ENCODE peak calls at places on chromosomes 11 and 22, in four cellular contexts. One of them, this sample, is unnamed.

GRCh38 chr22:21923163-21923561 is 29.5 kb downstream of the PPM1F start:
- DNase-seq in HCT116: no peak
- DNase-seq in kidney: no peak
- DNase-seq in fibroblast of lung: no peak
- DNase-seq in this sample: no peak

GRCh38 chr11:126874831-126875230 is 125.7 kb downstream of the KIRREL3 start:
- DNase-seq in HCT116: no peak
- DNase-seq in kidney: no peak
- DNase-seq in fibroblast of lung: no peak
- DNase-seq in this sample: no peak

GRCh38 chr11:11279956-11280689 is 72.9 kb downstream of the CSNK2A3 start:
- DNase-seq in HCT116: no peak
- DNase-seq in kidney: no peak
- DNase-seq in fibroblast of lung: peak
- DNase-seq in this sample: no peak

GRCh38 chr11:67441731-67442401 is 1.4 kb downstream of the CORO1B start:
- DNase-seq in HCT116: no peak
- DNase-seq in kidney: peak
- DNase-seq in fibroblast of lung: no peak
- DNase-seq in this sample: no peak

GRCh38 chr11:59865031-59865430 is 1.3 kb downstream of the TCN1 start:
- DNase-seq in HCT116: peak
- DNase-seq in kidney: no peak
- DNase-seq in fibroblast of lung: no peak
- DNase-seq in this sample: no peak

GRCh38 chr11:45543808-45544422 is 121.5 kb downstream of the CHST1 start:
- DNase-seq in HCT116: no peak
- DNase-seq in kidney: no peak
- DNase-seq in fibroblast of lung: peak
- DNase-seq in this sample: no peak

GRCh38 chr11:3609416-3610265 is 32.2 kb downstream of the ART5 start:
- DNase-seq in HCT116: peak
- DNase-seq in kidney: no peak
- DNase-seq in fibroblast of lung: peak
- DNase-seq in this sample: peak

GRCh38 chr11:93904711-93905110 is 54.3 kb upstream of the VSTM5 start:
- DNase-seq in HCT116: no peak
- DNase-seq in kidney: no peak
- DNase-seq in fibroblast of lung: no peak
- DNase-seq in this sample: no peak

GRCh38 chr11:92332986-92333385 is 108.4 kb downstream of the FAT3 start:
- DNase-seq in HCT116: no peak
- DNase-seq in kidney: no peak
- DNase-seq in fibroblast of lung: peak
- DNase-seq in this sample: no peak

GRCh38 chr22:43147821-43148220 is 3.5 kb upstream of the TSPO start:
- DNase-seq in HCT116: no peak
- DNase-seq in kidney: no peak
- DNase-seq in fibroblast of lung: no peak
- DNase-seq in this sample: no peak
- H3K27ac ChIP-seq in HCT116: no peak
- H3K27ac ChIP-seq in kidney: no peak
- H3K27ac ChIP-seq in fibroblast of lung: no peak
- H3K27ac ChIP-seq in this sample: peak

GRCh38 chr11:1573847-1574255 is 1.8 kb upstream of the DUSP8 start:
- DNase-seq in HCT116: peak
- DNase-seq in kidney: no peak
- DNase-seq in fibroblast of lung: no peak
- DNase-seq in this sample: no peak
- H3K9ac ChIP-seq in HCT116: peak
- H3K9ac ChIP-seq in kidney: peak
- H3K9ac ChIP-seq in fibroblast of lung: no peak
- H3K9ac ChIP-seq in this sample: peak

DNA sequence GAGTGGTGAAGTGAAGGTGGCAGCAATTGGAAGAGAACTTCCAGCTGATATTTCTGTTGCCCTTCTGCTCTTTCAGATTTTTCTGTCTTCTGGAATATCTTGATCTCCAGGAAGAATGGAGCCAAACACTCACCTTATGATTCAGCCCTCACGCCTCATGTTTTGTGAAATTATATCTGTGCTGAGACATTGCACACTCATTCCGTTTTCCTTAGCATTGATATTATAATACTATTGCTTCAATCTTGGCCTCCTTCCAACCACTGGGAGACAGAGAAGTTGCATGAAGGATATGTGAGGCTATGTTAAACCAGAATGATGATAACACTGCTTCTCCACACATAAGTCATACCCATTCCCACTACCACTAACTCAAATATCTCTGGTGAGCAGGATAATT is 177.9 kb downstream of the ETS1 start:
- DNase-seq in HCT116: no peak
- DNase-seq in kidney: no peak
- DNase-seq in fibroblast of lung: peak
- DNase-seq in this sample: no peak
- H3K27ac ChIP-seq in HCT116: no peak
- H3K27ac ChIP-seq in kidney: no peak
- H3K27ac ChIP-seq in fibroblast of lung: no peak
- H3K27ac ChIP-seq in this sample: no peak

GRCh38 chr11:56509439-56509838 is 18.3 kb upstream of the OR5M8 start:
- DNase-seq in HCT116: no peak
- DNase-seq in kidney: no peak
- DNase-seq in fibroblast of lung: no peak
- DNase-seq in this sample: peak
- H3K9ac ChIP-seq in HCT116: no peak
- H3K9ac ChIP-seq in kidney: no peak
- H3K9ac ChIP-seq in fibroblast of lung: no peak
- H3K9ac ChIP-seq in this sample: no peak

DNA sequence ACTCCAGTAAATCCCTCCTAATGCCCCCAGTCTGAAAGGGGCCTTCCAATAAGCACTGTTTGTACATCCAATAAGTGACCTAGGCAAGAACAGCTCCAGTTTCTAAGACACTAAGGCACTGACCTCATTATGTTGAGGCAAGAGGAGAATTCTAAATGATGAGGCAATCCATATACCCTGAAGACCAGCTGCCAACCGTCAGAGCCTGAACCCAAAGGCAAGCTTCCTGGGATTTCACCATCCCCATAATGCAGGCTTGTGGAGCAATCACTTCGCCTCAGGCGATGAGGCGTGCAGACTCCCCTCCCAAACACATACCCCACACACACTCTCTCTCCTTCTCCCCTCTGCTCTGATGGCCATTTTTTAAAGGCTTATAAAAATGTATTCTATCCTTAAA is 49.5 kb downstream of the LGR4 start:
- DNase-seq in HCT116: no peak
- DNase-seq in kidney: peak
- DNase-seq in fibroblast of lung: peak
- DNase-seq in this sample: peak
- H3K27ac ChIP-seq in HCT116: no peak
- H3K27ac ChIP-seq in kidney: no peak
- H3K27ac ChIP-seq in fibroblast of lung: no peak
- H3K27ac ChIP-seq in this sample: no peak

GRCh38 chr11:22779850-22780249 is 49.8 kb downstream of the SVIP start:
- DNase-seq in HCT116: no peak
- DNase-seq in kidney: no peak
- DNase-seq in fibroblast of lung: no peak
- DNase-seq in this sample: no peak

GRCh38 chr11:22780914-22781593 is 48.5 kb downstream of the SVIP start:
- DNase-seq in HCT116: no peak
- DNase-seq in kidney: no peak
- DNase-seq in fibroblast of lung: no peak
- DNase-seq in this sample: no peak

GRCh38 chr11:22774716-22775115 is 54.9 kb downstream of the SVIP start:
- DNase-seq in HCT116: no peak
- DNase-seq in kidney: no peak
- DNase-seq in fibroblast of lung: no peak
- DNase-seq in this sample: no peak

GRCh38 chr11:22778642-22779041 is 51.0 kb downstream of the SVIP start:
- DNase-seq in HCT116: no peak
- DNase-seq in kidney: no peak
- DNase-seq in fibroblast of lung: no peak
- DNase-seq in this sample: no peak

DNA sequence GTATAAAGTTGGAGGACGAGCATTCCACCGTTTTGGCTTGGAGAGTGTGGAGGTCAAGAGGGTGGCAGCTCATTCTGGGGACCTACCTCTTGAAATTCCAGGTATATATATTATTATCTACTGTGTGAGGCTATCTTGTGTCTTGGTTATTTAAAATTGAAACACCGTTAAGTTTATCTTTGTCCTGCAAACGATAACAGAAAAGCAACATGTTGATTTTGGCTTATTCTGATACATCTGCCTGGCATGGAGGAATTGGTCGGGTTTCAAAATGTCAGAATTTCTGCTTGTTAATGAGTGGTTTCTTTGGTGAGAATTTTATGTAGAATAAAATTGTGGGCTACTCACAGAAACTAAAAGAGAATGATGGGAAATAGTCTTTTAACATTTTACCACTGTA is 54.4 kb downstream of the SVIP start:
- DNase-seq in HCT116: no peak
- DNase-seq in kidney: no peak
- DNase-seq in fibroblast of lung: no peak
- DNase-seq in this sample: no peak
- H3K9ac ChIP-seq in HCT116: no peak
- H3K9ac ChIP-seq in kidney: no peak
- H3K9ac ChIP-seq in fibroblast of lung: no peak
- H3K9ac ChIP-seq in this sample: no peak

GRCh38 chr22:32208681-32209080 is 3.8 kb upstream of the RFPL2 start:
- DNase-seq in HCT116: no peak
- DNase-seq in kidney: no peak
- DNase-seq in fibroblast of lung: no peak
- DNase-seq in this sample: no peak
- H3K27ac ChIP-seq in HCT116: no peak
- H3K27ac ChIP-seq in kidney: no peak
- H3K27ac ChIP-seq in fibroblast of lung: no peak
- H3K27ac ChIP-seq in this sample: no peak

GRCh38 chr11:77027275-77027674 is 6.9 kb upstream of the B3GNT6 start:
- DNase-seq in HCT116: no peak
- DNase-seq in kidney: no peak
- DNase-seq in fibroblast of lung: no peak
- DNase-seq in this sample: no peak

GRCh38 chr11:77026236-77026635 is 8.0 kb upstream of the B3GNT6 start:
- DNase-seq in HCT116: no peak
- DNase-seq in kidney: no peak
- DNase-seq in fibroblast of lung: no peak
- DNase-seq in this sample: no peak

GRCh38 chr11:77029829-77030228 is 4.4 kb upstream of the B3GNT6 start:
- DNase-seq in HCT116: no peak
- DNase-seq in kidney: no peak
- DNase-seq in fibroblast of lung: no peak
- DNase-seq in this sample: peak

GRCh38 chr11:77024745-77025144 is 9.5 kb upstream of the B3GNT6 start:
- DNase-seq in HCT116: no peak
- DNase-seq in kidney: no peak
- DNase-seq in fibroblast of lung: no peak
- DNase-seq in this sample: no peak

DNA sequence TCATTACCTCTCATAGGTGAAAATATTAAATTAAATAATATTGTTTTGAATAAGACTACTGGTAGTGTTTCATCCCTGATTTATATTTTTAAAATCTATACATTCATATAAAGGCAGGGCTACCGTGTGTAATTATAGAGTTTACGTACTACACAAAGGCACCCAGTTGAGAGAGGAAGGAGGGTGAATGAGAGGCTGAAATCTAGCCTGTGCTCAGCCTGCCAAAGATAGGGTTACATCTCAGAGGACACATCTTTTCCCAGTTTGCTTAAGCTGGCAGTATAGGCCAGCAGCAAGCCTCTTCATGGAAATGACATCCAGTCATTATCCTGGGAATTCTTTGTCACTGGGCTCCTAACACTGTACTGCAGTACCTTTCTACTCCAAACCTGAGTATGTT is 7.5 kb upstream of the B3GNT6 start:
- DNase-seq in HCT116: no peak
- DNase-seq in kidney: no peak
- DNase-seq in fibroblast of lung: no peak
- DNase-seq in this sample: no peak
- H3K9ac ChIP-seq in HCT116: no peak
- H3K9ac ChIP-seq in kidney: no peak
- H3K9ac ChIP-seq in fibroblast of lung: no peak
- H3K9ac ChIP-seq in this sample: no peak

DNA sequence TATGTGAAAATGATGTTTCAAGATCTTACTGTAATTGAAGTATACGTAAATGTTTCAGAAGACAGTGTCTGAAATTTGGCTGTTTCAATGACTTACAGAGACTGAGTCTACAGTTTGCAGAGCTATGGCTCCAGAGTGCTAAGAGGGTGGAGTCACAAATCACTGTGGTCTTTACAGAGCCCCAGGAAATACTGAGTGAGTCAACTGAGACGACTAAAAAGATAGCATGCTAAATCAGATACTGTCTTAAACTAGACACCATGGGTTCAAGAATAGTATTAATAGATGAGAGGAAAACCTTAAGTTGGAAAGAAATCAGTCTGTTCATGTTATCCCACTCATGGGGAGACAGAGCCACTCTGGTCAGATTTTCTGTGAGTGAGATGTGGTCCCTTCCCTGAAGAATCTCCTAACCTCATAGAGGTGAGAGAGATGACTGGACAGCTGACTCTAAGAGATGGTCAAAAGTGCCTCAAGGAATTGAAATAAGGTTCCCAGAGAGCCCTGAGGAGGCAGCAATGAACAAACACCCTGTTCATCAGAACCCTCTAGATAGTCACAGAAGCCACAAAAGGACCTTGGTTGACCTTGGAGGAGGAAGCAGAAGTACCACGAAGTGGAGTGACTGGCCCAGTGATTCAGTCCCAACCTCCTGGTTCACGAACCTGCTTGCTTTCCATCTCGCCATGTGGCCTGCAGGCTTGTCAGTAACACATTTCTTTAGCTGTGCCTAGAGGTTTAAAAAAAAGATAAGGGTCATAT is 30.2 kb downstream of the C11orf91 start:
- DNase-seq in HCT116: no peak
- DNase-seq in kidney: no peak
- DNase-seq in fibroblast of lung: peak
- DNase-seq in this sample: no peak
- H3K27ac ChIP-seq in HCT116: no peak
- H3K27ac ChIP-seq in kidney: no peak
- H3K27ac ChIP-seq in fibroblast of lung: peak
- H3K27ac ChIP-seq in this sample: no peak

GRCh38 chr11:57305523-57305922 is 19.2 kb downstream of the TNKS1BP1 start:
- DNase-seq in HCT116: no peak
- DNase-seq in kidney: no peak
- DNase-seq in fibroblast of lung: no peak
- DNase-seq in this sample: no peak

GRCh38 chr11:57306941-57307598 is 17.7 kb downstream of the TNKS1BP1 start:
- DNase-seq in HCT116: no peak
- DNase-seq in kidney: no peak
- DNase-seq in fibroblast of lung: no peak
- DNase-seq in this sample: no peak

GRCh38 chr11:57307666-57308270 is 17.0 kb downstream of the TNKS1BP1 start:
- DNase-seq in HCT116: no peak
- DNase-seq in kidney: no peak
- DNase-seq in fibroblast of lung: no peak
- DNase-seq in this sample: no peak

GRCh38 chr11:57308426-57309060 is 16.2 kb downstream of the TNKS1BP1 start:
- DNase-seq in HCT116: no peak
- DNase-seq in kidney: peak
- DNase-seq in fibroblast of lung: no peak
- DNase-seq in this sample: no peak

GRCh38 chr11:57306156-57306876 is 18.4 kb downstream of the TNKS1BP1 start:
- DNase-seq in HCT116: no peak
- DNase-seq in kidney: no peak
- DNase-seq in fibroblast of lung: peak
- DNase-seq in this sample: no peak
- H3K9ac ChIP-seq in HCT116: no peak
- H3K9ac ChIP-seq in kidney: no peak
- H3K9ac ChIP-seq in fibroblast of lung: no peak
- H3K9ac ChIP-seq in this sample: no peak